ENCODE peak calls at places on chromosomes 4 and X, in five cellular contexts. N, J, L, T and X are unnamed samples.

GRCh38 chr4:132056466-132056865 is 1092.6 kb upstream of the PCDH10 start:
- DNase-seq in N (peak; percentile 77), J (no peak), L (no peak), T (peak; percentile 33), X (peak; percentile 19)

GRCh38 chr4:174522183-174523002 is at the start of gene HPGD:
- DNase-seq in N (peak; percentile 20), J (peak; percentile 40), L (no peak), T (peak; percentile 7), X (peak; percentile 14)

GRCh38 chr4:23945521-23946017 is 55.7 kb upstream of the PPARGC1A start:
- DNase-seq in N (peak; percentile 38), J (peak; percentile 42), L (no peak), T (peak; percentile 79), X (peak; percentile 75)

GRCh38 chr4:69800599-69800998 is 40.2 kb upstream of the SULT1B1 start:
- DNase-seq in N (peak; percentile 73), J (no peak), L (no peak), T (peak; percentile 32), X (peak; percentile 31)

GRCh38 chr4:99395595-99396364 is 39.4 kb downstream of the ADH7 start:
- DNase-seq in N (peak; percentile 67), J (no peak), L (no peak), T (peak; percentile 83), X (peak; percentile 48)

GRCh38 chr4:86679441-86679840 is 85.3 kb downstream of the PTPN13 start:
- DNase-seq in N (no peak), J (no peak), L (no peak), T (no peak), X (no peak)

GRCh38 chr4:152516156-152516555 is 19.7 kb downstream of the FBXW7 start:
- DNase-seq in N (peak; percentile 39), J (no peak), L (no peak), T (no peak), X (no peak)

GRCh38 chr4:48681856-48682255 is 98.2 kb downstream of the FRYL start:
- DNase-seq in N (peak; percentile 69), J (no peak), L (no peak), T (peak; percentile 57), X (peak; percentile 75)

GRCh38 chr4:38686682-38687081 is 22.7 kb downstream of the KLF3 start:
- DNase-seq in N (no peak), J (no peak), L (no peak), T (no peak), X (no peak)

GRCh38 chr4:104531390-104531789 is 36.7 kb upstream of the CXXC4 start:
- DNase-seq in N (no peak), J (no peak), L (no peak), T (peak; percentile 8), X (no peak)
- TF ChIP-seq CTCF in N (no peak), J (no peak), L (no peak), T (no peak), X (no peak)

GRCh38 chrX:136910565-136911040 is 30.1 kb upstream of the RBMX start:
- DNase-seq in N (peak; percentile 40), J (no peak), L (no peak), T (peak; percentile 47), X (peak; percentile 28)
- H3K4me3 ChIP-seq in N (peak overlapping the region; percentile 54), J (peak overlapping the region; percentile 69), L (peak overlapping the region; percentile 54), T (peak overlapping the region; percentile 30), X (peak overlapping the region; percentile 63)

DNA sequence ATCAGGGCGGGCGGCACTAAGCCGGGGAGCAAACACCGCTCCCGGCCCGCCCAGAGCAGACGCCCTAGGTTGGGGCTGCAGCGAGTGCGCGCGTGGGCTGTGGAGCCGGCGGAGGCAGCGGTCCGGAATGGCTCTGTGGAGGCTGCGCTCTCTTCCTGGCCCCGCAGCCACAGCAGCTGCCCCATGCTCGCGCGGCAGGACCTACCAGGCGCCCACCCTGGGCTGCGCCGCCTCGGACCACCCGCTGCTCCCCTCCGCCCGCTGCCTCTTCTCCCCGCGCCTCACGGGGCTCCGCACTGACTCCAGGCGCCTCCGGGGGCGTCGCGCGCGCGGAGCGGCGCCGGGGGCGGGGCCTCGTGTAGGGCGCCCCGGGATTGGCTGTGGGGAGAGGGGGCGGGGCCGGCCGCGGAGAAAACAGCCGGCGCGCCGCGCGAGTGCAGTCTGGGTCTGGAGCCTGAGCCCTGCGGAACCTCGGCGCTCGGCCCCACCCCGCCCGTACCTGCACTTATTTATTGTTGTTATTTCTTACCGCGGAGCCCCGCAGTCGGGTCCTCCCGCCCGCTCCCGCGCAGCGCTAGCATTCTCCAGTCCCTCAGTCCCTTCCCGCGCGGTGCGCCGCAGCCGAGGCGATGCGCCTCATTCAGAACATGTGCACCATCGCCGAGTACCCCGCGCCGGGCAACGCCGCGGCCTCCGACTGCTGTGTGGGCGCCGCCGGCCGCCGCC is at the start of gene RASL11B:
- DNase-seq in N (peak; percentile 44), J (peak; percentile 91), L (peak; percentile 4), T (peak; percentile 61), X (peak; percentile 71)
- TF ChIP-seq CTCF in N (no peak), J (peak; percentile 33), L (no peak), T (no peak), X (no peak)

DNA sequence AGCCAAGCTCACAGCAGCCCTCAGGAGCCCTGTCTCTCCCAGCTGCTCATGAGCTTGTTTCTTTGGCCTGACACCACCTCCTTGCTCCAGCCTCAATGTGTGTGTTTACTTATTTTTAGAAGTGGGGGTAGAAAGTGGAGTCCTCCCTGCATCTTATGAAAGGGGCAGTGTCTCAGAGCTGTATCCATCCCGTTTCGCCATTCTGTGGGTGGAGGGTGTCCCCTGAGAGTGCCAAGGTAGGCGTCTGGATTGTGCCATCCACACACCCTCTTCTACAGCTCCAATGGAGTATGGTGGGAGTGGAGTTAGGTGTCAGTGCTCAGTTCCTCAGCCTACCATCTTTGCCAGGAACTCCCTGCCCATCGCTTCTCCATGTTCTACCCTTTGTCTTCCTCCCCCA is 8.3 kb downstream of the SPON2 start:
- DNase-seq in N (no peak), J (no peak), L (no peak), T (no peak), X (no peak)
- H3K4me3 ChIP-seq in N (no peak overlapping the region), J (no peak overlapping the region), L (no peak overlapping the region), T (no peak overlapping the region), X (no peak overlapping the region)

GRCh38 chr4:88791274-88791673 is 93.6 kb upstream of the NAP1L5 start:
- DNase-seq in N (peak; percentile 42), J (no peak), L (peak; percentile 13), T (peak; percentile 53), X (peak; percentile 58)
- TF ChIP-seq CTCF in N (peak; percentile 20), J (peak; percentile 32), L (peak; percentile 34), T (peak; percentile 30), X (peak; percentile 27)

GRCh38 chrX:123588723-123589122 is 144.1 kb downstream of the THOC2 start:
- DNase-seq in N (no peak), J (no peak), L (no peak), T (no peak), X (no peak)

DNA sequence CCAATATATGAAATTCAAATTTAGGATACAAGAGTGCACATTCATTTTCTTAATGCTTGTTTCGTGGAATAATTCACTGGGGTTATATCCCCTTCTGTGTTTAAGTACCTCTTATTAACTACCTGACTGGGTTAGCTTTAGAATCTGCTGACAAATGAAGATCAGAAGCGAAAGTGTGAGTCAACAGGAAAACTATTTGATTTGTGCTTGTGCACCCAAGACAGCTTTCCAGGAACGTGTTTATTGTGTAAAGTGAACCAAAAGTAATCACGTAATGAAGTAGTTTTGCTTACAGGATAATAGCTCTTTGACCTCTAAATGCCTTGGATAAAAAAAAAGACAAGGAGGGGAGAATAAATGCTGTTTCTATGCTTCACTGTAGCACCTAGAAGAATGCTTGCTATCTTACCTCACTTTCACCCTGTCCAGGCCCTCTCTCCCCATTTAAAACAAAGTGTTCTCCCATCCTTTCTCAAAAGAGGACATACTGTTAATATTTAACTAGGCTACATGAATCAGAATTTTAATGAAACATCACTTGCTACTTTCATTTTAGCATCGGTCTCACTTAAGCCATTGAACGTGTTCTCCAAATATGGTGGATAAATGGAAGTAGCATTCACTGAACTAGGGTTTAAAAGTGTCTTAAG is 141.9 kb downstream of the THOC2 start:
- DNase-seq in N (no peak), J (no peak), L (no peak), T (peak; percentile 22), X (peak; percentile 62)
- H3K4me3 ChIP-seq in N (no peak overlapping the region), J (no peak overlapping the region), L (no peak overlapping the region), T (no peak overlapping the region), X (no peak overlapping the region)

GRCh38 chrX:144334577-144334976 is 450.7 kb downstream of the UBE2NL start:
- DNase-seq in N (no peak), J (no peak), L (no peak), T (no peak), X (no peak)
- TF ChIP-seq CTCF in N (no peak), J (no peak), L (no peak), T (no peak), X (no peak)

GRCh38 chr4:138090145-138090917 is 151.8 kb downstream of the SLC7A11 start:
- DNase-seq in N (peak; percentile 91), J (no peak), L (peak; percentile 76), T (peak; percentile 87), X (peak; percentile 88)
- H3K4me3 ChIP-seq in N (peak overlapping the region; percentile 46), J (no peak overlapping the region), L (peak overlapping the region; percentile 31), T (peak overlapping the region; percentile 21), X (peak overlapping the region; percentile 32)